ENCODE peak calls at places on chromosomes 3 and 15, in nine cellular contexts. Q is adrenal gland; F is AG04450; X is SK-N-SH; K is Panc1; L is Peyer's patch; O is effector memory CD4-positive, alpha-beta T cell; D is heart right ventricle; P is GM23248. A is an unnamed sample.

GRCh38 chr3:44906997-44907396 is 32.6 kb downstream of the TGM4 start:
- DNase-seq in Q (no peak), F (no peak), X (no peak), K (no peak), L (peak), O (no peak), D (no peak), P (peak), A (no peak)

GRCh38 chr3:39631136-39631535 is 163.7 kb downstream of the MOBP start:
- DNase-seq in Q (peak), F (no peak), X (no peak), K (no peak), L (no peak), O (no peak), D (no peak), P (no peak), A (no peak)

GRCh38 chr3:10353661-10354372 is 32.9 kb upstream of the SEC13 start:
- DNase-seq in Q (no peak), F (no peak), X (peak), K (no peak), L (no peak), O (no peak), D (no peak), P (no peak), A (no peak)

GRCh38 chr15:90956551-90957104 is 1.9 kb downstream of the RCCD1 start:
- DNase-seq in Q (peak), F (peak), X (peak), K (no peak), L (peak), O (peak), D (peak), P (peak), A (peak)

GRCh38 chr3:43542328-43543043 is 79.3 kb downstream of the ANO10 start:
- DNase-seq in Q (no peak), F (no peak), X (no peak), K (no peak), L (no peak), O (no peak), D (no peak), P (no peak), A (no peak)

GRCh38 chr3:127595303-127595702 is 2.9 kb upstream of the MCM2 start:
- DNase-seq in Q (no peak), F (no peak), X (no peak), K (no peak), L (no peak), O (no peak), D (no peak), P (no peak), A (no peak)

GRCh38 chr3:36312351-36312750 is 68.0 kb upstream of the STAC start:
- DNase-seq in Q (no peak), F (no peak), X (peak), K (no peak), L (no peak), O (no peak), D (no peak), P (no peak), A (no peak)

GRCh38 chr3:62567097-62568021 is 194.0 kb upstream of the FEZF2 start:
- DNase-seq in Q (peak), F (peak), X (no peak), K (no peak), L (no peak), O (no peak), D (peak), P (peak), A (no peak)

GRCh38 chr3:159818399-159818798 is 170.2 kb upstream of the IL12A start:
- DNase-seq in Q (peak), F (no peak), X (peak), K (no peak), L (peak), O (no peak), D (peak), P (no peak), A (peak)

GRCh38 chr3:195236801-195237570 is 34.0 kb downstream of the XXYLT1 start:
- DNase-seq in Q (no peak), F (no peak), X (no peak), K (no peak), L (peak), O (no peak), D (peak), P (no peak), A (no peak)

GRCh38 chr3:9779721-9780450 is 10.1 kb upstream of the CAMK1 start:
- DNase-seq in Q (no peak), F (no peak), X (no peak), K (no peak), L (peak), O (no peak), D (no peak), P (no peak), A (no peak)

GRCh38 chr3:157130138-157130880 is 29.6 kb downstream of the CCNL1 start:
- DNase-seq in Q (peak), F (no peak), X (peak), K (no peak), L (peak), O (peak), D (peak), P (peak), A (peak)

GRCh38 chr3:187227658-187228258 is 30.5 kb downstream of the RTP1 start:
- DNase-seq in Q (no peak), F (peak), X (no peak), K (no peak), L (no peak), O (no peak), D (no peak), P (peak), A (no peak)

GRCh38 chr3:40451551-40451950 is 5.6 kb upstream of the RPL14 start:
- DNase-seq in Q (no peak), F (no peak), X (no peak), K (no peak), L (no peak), O (no peak), D (no peak), P (no peak), A (no peak)

GRCh38 chr15:70210538-70210937 is 112.8 kb upstream of the TLE3 start:
- DNase-seq in Q (no peak), F (no peak), X (no peak), K (no peak), L (no peak), O (no peak), D (no peak), P (no peak), A (no peak)

GRCh38 chr3:139830817-139831216 is 104.2 kb upstream of the CLSTN2 start:
- DNase-seq in Q (no peak), F (no peak), X (peak), K (no peak), L (no peak), O (no peak), D (peak), P (no peak), A (no peak)

GRCh38 chr15:69760890-69761568 is 308.4 kb downstream of the RPLP1 start:
- DNase-seq in Q (peak), F (peak), X (peak), K (peak), L (peak), O (peak), D (peak), P (peak), A (no peak)

GRCh38 chr3:111851511-111851954 is 7.5 kb upstream of the PHLDB2 start:
- DNase-seq in Q (no peak), F (no peak), X (no peak), K (no peak), L (no peak), O (no peak), D (no peak), P (peak), A (no peak)
- H3K27ac ChIP-seq in Q (no peak), F (no peak), X (peak), K (no peak), L (no peak), O (no peak), D (peak), P (peak), A (no peak)

DNA sequence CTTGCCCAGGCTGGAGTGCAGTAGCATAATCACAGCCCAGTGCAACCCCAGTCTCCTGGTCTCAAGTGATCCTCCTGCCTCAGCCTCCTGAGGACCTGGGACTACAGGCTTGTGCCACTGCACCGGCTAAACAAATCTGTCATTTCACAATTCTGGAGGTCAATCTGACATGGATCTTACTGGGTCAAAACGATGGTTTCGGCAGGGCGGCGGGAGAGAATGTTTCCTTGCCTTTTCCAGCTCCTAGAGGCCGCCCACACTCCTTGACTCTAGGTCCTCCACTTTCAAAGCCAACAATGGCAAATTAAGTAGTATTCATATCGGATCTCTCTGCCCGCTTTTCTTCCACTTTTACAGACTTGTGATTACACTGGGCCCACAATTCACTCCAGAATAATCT is 14.8 kb downstream of the ATP10A start:
- DNase-seq in Q (no peak), F (no peak), X (no peak), K (no peak), L (no peak), O (no peak), D (no peak), P (no peak), A (no peak)
- H3K27ac ChIP-seq in Q (no peak), F (no peak), X (no peak), K (no peak), L (no peak), O (peak), D (no peak), P (peak), A (no peak)

DNA sequence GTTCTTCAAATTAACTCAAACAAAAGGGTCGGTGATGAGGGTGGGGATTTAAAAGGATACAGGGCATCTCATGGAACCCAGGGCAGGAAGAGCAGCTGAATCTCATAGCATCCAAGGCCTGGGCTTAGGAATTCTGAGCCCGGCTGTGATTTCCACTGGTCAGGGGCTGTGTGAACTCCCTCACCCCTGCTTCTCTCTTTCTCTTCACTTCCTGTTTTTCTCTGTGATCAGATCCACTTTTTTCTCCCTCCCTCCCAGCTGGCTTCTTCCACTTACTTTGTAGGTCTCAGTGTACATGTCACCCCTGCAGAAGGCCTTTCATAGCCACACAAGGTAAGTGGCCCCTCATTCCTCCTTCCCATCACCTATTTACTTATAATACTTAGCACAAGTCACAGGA is 68.2 kb upstream of the CORO2B start:
- DNase-seq in Q (no peak), F (no peak), X (no peak), K (no peak), L (no peak), O (no peak), D (no peak), P (no peak), A (no peak)
- H3K27ac ChIP-seq in Q (no peak), F (no peak), X (no peak), K (no peak), L (no peak), O (no peak), D (no peak), P (no peak), A (no peak)

DNA sequence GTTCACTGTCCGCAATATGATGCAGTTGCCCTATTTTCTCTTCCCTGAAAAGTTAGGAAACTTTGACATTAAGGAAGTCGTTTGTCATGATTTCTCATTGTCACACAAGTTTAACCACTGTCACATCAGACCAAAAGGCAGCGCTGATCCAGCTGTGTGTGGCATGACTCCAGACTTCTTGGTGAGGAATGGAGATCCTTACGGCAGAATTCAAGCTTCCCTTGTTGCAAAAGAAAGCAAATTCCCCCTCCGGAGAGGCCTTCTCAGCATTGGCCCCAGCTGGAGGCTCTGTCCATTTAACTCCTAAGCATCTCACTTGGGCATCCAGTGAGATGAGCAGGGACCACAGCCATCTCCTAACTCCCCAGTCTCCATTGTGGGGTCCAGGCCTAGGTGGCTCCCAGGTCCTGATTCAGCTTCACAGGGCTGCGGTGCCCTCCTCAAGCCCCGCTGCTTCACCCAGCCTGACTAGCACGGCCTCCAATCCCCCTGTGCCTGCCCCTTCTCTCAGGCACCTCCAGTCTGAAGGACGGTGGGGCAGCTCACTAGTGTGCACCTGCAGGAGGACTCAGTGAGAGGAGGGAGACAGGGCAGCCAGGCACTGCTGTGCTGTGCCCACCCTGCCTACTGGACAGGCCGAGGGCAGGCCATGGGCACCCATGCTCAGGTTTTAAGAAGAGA is 159.5 kb downstream of the CHSY1 start:
- DNase-seq in Q (peak), F (no peak), X (no peak), K (no peak), L (no peak), O (no peak), D (no peak), P (peak), A (no peak)
- H3K27ac ChIP-seq in Q (peak), F (no peak), X (no peak), K (no peak), L (peak), O (no peak), D (peak), P (peak), A (peak)

GRCh38 chr15:72592103-72592502 is 62.4 kb upstream of the GOLGA6B start:
- DNase-seq in Q (no peak), F (no peak), X (no peak), K (no peak), L (no peak), O (no peak), D (no peak), P (no peak), A (no peak)
- H3K27ac ChIP-seq in Q (no peak), F (no peak), X (peak), K (no peak), L (no peak), O (no peak), D (no peak), P (no peak), A (no peak)

DNA sequence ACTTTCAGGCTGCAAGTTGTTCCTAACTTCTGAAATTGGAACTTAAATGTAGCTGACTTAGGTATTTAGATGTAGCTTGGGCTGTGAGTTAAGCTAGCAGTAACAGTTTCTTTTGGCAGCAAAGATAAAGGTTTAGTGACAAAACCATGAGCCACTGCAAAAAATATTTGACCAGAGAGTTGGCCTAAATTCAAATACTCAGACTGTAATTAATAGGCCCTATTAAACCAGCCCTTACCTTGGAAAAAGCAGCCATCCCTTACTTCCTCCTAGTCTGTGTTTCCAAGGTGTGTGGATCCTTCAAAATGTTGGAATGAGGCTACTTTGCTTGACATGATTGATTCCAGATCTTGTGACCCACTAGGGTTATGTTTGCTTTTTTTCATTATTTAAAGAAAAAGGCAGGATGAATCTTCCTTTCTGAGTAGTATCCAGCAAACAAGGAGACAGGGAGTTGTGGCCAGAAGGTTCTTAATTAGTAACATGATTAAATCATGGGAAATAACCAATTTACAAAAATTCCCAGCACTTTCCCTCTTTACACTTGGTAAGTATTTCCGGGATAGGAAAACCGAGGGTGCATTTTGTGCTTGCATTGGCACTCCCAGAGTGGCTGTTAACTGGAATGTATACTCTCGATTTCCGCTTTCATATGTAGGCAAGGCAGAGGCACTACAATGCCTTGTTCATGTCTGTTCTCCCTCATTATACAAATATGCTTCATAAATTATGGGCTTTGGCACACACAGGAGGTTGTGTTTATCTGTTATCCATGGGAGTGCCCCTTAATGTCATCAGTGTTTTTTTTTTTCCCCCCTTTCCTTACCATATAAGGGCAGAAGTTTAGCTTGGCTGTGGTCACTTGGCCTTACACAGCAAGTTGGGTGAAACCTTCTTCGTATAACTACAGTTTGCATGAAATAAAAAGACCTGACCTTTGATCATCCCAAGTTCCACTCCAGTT is 8.5 kb downstream of the TPM1 start:
- DNase-seq in Q (no peak), F (peak), X (no peak), K (no peak), L (peak), O (no peak), D (no peak), P (peak), A (no peak)
- H3K27ac ChIP-seq in Q (peak), F (peak), X (peak), K (peak), L (peak), O (no peak), D (peak), P (peak), A (no peak)

GRCh38 chr3:182568206-182568605 is 225.1 kb upstream of the ATP11B start:
- DNase-seq in Q (no peak), F (no peak), X (no peak), K (no peak), L (no peak), O (no peak), D (no peak), P (no peak), A (no peak)
- H3K27ac ChIP-seq in Q (no peak), F (no peak), X (no peak), K (no peak), L (no peak), O (no peak), D (no peak), P (no peak), A (no peak)

DNA sequence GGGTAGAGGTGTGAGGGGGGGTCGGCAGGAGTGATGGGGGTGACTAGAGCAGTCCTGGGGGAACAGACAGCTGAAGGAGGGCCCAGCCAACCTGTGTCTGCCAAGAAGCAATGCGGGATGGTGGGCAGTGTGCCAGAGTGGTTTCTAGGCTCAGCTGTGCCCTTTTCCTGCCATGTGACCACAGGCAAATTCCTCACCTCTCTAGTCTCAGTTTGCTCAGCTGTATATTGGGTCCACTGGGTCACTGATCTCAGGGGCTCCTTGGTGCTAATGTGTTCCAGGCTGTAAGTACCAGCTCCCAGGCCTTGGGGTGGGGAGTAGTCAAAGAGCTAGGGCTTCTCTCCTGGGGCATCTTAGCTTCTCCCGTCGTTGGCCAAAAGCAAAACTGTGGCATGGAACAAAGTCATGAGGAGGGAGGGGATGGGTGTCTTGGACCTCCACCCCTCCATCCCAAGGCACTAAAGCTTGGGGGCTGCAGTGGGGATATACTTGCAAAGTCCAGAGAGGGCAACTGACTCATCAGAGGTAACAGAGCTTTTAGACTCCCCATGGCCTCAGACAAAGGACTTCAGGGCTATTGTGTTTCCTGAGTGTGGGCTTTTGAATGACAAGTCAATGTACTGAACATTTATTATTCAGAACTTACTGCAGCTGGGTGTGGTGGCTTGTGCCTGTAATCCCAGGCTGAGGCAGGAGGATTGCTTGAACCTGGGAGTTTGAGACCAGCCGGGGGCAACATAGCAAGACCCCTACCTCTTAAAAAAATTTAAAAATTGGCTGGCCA is 20.9 kb downstream of the SMAD6 start:
- DNase-seq in Q (no peak), F (no peak), X (no peak), K (no peak), L (no peak), O (no peak), D (no peak), P (no peak), A (no peak)
- H3K27ac ChIP-seq in Q (no peak), F (peak), X (no peak), K (peak), L (no peak), O (no peak), D (no peak), P (no peak), A (no peak)

GRCh38 chr3:107430214-107431047 is 53.2 kb downstream of the CCDC54 start:
- DNase-seq in Q (peak), F (no peak), X (peak), K (no peak), L (no peak), O (no peak), D (peak), P (peak), A (no peak)

GRCh38 chr3:107431048-107431297 is 53.7 kb downstream of the CCDC54 start:
- DNase-seq in Q (no peak), F (no peak), X (no peak), K (no peak), L (no peak), O (peak), D (peak), P (no peak), A (peak)

GRCh38 chr3:107432013-107432515 is 54.8 kb downstream of the CCDC54 start:
- DNase-seq in Q (peak), F (no peak), X (peak), K (no peak), L (no peak), O (no peak), D (no peak), P (peak), A (no peak)

GRCh38 chr3:107431298-107432012 is 54.2 kb downstream of the CCDC54 start:
- DNase-seq in Q (peak), F (no peak), X (peak), K (no peak), L (peak), O (peak), D (peak), P (peak), A (peak)

GRCh38 chr3:107432646-107433045 is 55.4 kb downstream of the CCDC54 start:
- DNase-seq in Q (no peak), F (no peak), X (peak), K (no peak), L (no peak), O (no peak), D (no peak), P (peak), A (no peak)
- H3K27ac ChIP-seq in Q (no peak), F (no peak), X (no peak), K (no peak), L (no peak), O (no peak), D (no peak), P (no peak), A (no peak)

A was measured in substantia nigra.